ENCODE peak calls at places on chromosomes 12 and 14, in nine cellular contexts. Q is progenitor cell of endocrine pancreas; L is stimulated activated CD8-positive, alpha-beta memory T cell treated with anti-CD3 and anti-CD28 coated beads, Interleukin-15, amount 100 ng/mL, for 1 hour; G is SW480; O is ovary; V is EL; Z is HCEC 1CT; E is CD8-positive, alpha-beta memory T cell; S is left colon. F is an unnamed sample.
A peak's percentile ranks its signal among the peaks of the same experiment; 100 is the strongest.

GRCh38 chr14:84544486-84544885 is 985.5 kb upstream of the FLRT2 start:
- DNase-seq in Z (no peak), G (no peak), L (no peak), Q (no peak), O (no peak), E (no peak), V (no peak), S (no peak), F (no peak)

GRCh38 chr12:31370645-31371620 is 45.0 kb upstream of the SINHCAF start:
- DNase-seq in Q (peak; percentile 47), S (peak; percentile 61), V (no peak), O (no peak), G (no peak), Z (no peak), L (no peak), E (no peak), F (no peak)

GRCh38 chr12:122884860-122885259 is 11.1 kb downstream of the VPS37B start:
- DNase-seq in O (no peak), V (peak; percentile 36), E (no peak), L (no peak), Q (no peak), Z (peak; percentile 56), S (no peak), G (no peak), F (no peak)

GRCh38 chr14:100065161-100065871 is at the start of gene EVL:
- DNase-seq in S (peak; percentile 70), V (no peak), Q (no peak), E (peak; percentile 78), O (no peak), G (no peak), L (peak; percentile 61), Z (no peak), F (peak; percentile 72)

GRCh38 chr14:104171029-104171697 is 32.8 kb downstream of the KIF26A start:
- DNase-seq in O (no peak), Z (no peak), G (peak; percentile 85), V (no peak), E (no peak), Q (peak; percentile 76), L (no peak), S (no peak), F (no peak)

GRCh38 chr12:43221216-43221615 is 330.8 kb downstream of the ADAMTS20 start:
- DNase-seq in O (no peak), G (no peak), Q (no peak), Z (no peak), L (no peak), S (no peak), V (no peak), E (no peak), F (no peak)

GRCh38 chr12:57129311-57130288 is 1.3 kb downstream of the LRP1 start:
- DNase-seq in S (no peak), G (no peak), Q (peak; percentile 41), V (peak; percentile 57), E (no peak), Z (peak; percentile 84), O (no peak), L (no peak), F (no peak)

GRCh38 chr14:105945891-105946290 is 419.5 kb downstream of the TMEM121 start:
- DNase-seq in G (peak; percentile 37), E (no peak), Q (no peak), V (no peak), L (no peak), Z (no peak), O (no peak), S (no peak), F (no peak)

GRCh38 chr12:11652351-11653040 is 3.0 kb downstream of the ETV6 start:
- DNase-seq in O (no peak), L (no peak), E (no peak), V (peak; percentile 62), Z (peak; percentile 62), S (peak; percentile 47), Q (no peak), G (no peak), F (peak; percentile 68)

GRCh38 chr14:38143651-38144505 is 63.8 kb upstream of the SSTR1 start:
- DNase-seq in Z (peak; percentile 87), E (no peak), S (no peak), V (peak; percentile 93), O (no peak), L (no peak), Q (no peak), G (peak; percentile 32), F (no peak)

GRCh38 chr14:99216191-99216590 is 55.8 kb downstream of the BCL11B start:
- DNase-seq in E (no peak), Q (no peak), L (no peak), O (no peak), G (no peak), V (no peak), S (no peak), Z (no peak), F (no peak)

GRCh38 chr12:117100851-117101673 is 1.8 kb upstream of the TESC start:
- DNase-seq in E (no peak), O (no peak), V (no peak), L (no peak), S (no peak), Z (no peak), G (no peak), Q (no peak), F (peak; percentile 25)

GRCh38 chr12:21938879-21939278 is 2.3 kb downstream of the ABCC9 start:
- DNase-seq in Z (no peak), G (no peak), Q (no peak), L (no peak), V (no peak), S (no peak), O (no peak), E (no peak), F (no peak)

GRCh38 chr14:34180428-34180827 is 229.6 kb upstream of the EGLN3 start:
- DNase-seq in G (no peak), Z (no peak), V (no peak), O (no peak), L (no peak), S (no peak), E (no peak), Q (no peak), F (no peak)

GRCh38 chr12:96710127-96710745 is 196.8 kb upstream of the NEDD1 start:
- DNase-seq in L (no peak), S (no peak), O (no peak), Q (no peak), G (no peak), V (no peak), Z (no peak), E (no peak), F (no peak)

GRCh38 chr14:77123381-77124344 is 17.9 kb downstream of the ZDHHC22 start:
- DNase-seq in V (no peak), O (no peak), Z (no peak), G (peak; percentile 94), S (peak; percentile 93), E (no peak), Q (no peak), L (no peak), F (no peak)